ENCODE peak calls at places on chromosome 16, in six cellular contexts. W is gastrocnemius medialis; B is GM23338; G is body of pancreas; D is C1 segment of cervical spinal cord; H is activated naive CD4-positive, alpha-beta T cell. J is an unnamed sample.

GRCh38 chr16:87927195-87927562 is 9.2 kb downstream of the CA5A start:
- DNase-seq in W (no peak), B (peak), G (no peak), D (no peak), H (no peak), J (no peak)

GRCh38 chr16:69131167-69131748 is 1.1 kb downstream of the CHTF8 start:
- DNase-seq in W (no peak), B (peak), G (no peak), D (no peak), H (no peak), J (no peak)

GRCh38 chr16:68401871-68402747 is 46.2 kb downstream of the SMPD3 start:
- DNase-seq in W (no peak), B (no peak), G (no peak), D (no peak), H (no peak), J (no peak)

GRCh38 chr16:46801428-46802049 is 29.4 kb downstream of the C16orf87 start:
- DNase-seq in W (no peak), B (peak), G (no peak), D (no peak), H (no peak), J (no peak)

GRCh38 chr16:75996491-75996890 is 270.2 kb upstream of the CPHXL start:
- DNase-seq in W (no peak), B (no peak), G (no peak), D (no peak), H (no peak), J (no peak)

GRCh38 chr16:66849021-66849420 is 4.8 kb downstream of the CA7 start:
- DNase-seq in W (no peak), B (no peak), G (no peak), D (no peak), H (no peak), J (no peak)

GRCh38 chr16:68331879-68332410 is 21.1 kb downstream of the PRMT7 start:
- DNase-seq in W (no peak), B (no peak), G (no peak), D (no peak), H (no peak), J (no peak)

GRCh38 chr16:15658149-15658548 is 8.1 kb downstream of the NDE1 start:
- DNase-seq in W (no peak), B (peak), G (no peak), D (no peak), H (no peak), J (no peak)

GRCh38 chr16:64184156-64184555 is 937.7 kb downstream of the CDH11 start:
- DNase-seq in W (no peak), B (no peak), G (no peak), D (no peak), H (no peak), J (no peak)

GRCh38 chr16:54506691-54507090 is 220.1 kb upstream of the IRX3 start:
- DNase-seq in W (no peak), B (peak), G (no peak), D (no peak), H (no peak), J (no peak)

GRCh38 chr16:70770291-70770967 is 30.5 kb downstream of the VAC14 start:
- DNase-seq in W (no peak), B (no peak), G (no peak), D (no peak), H (no peak), J (no peak)

GRCh38 chr16:4839942-4840341 is 7.1 kb downstream of the GLYR1 start:
- DNase-seq in W (no peak), B (peak), G (no peak), D (no peak), H (no peak), J (no peak)

GRCh38 chr16:3070608-3071111 is 5.2 kb downstream of the IL32 start:
- DNase-seq in W (no peak), B (no peak), G (no peak), D (no peak), H (no peak), J (no peak)

GRCh38 chr16:48158296-48158695 is 2.5 kb upstream of the ABCC12 start:
- DNase-seq in W (no peak), B (no peak), G (no peak), D (no peak), H (no peak), J (no peak)

GRCh38 chr16:84489141-84489540 is 15.3 kb downstream of the MEAK7 start:
- DNase-seq in W (no peak), B (no peak), G (no peak), D (no peak), H (no peak), J (no peak)

GRCh38 chr16:12903325-12904040 is 2.1 kb downstream of the SHISA9 start:
- DNase-seq in W (no peak), B (peak), G (no peak), D (no peak), H (no peak), J (no peak)

GRCh38 chr16:4612977-4613635 is 1.6 kb downstream of the UBALD1 start:
- DNase-seq in W (no peak), B (peak), G (no peak), D (no peak), H (no peak), J (no peak)

GRCh38 chr16:11024333-11025053 is 80.1 kb downstream of the CLEC16A start:
- DNase-seq in W (no peak), B (no peak), G (no peak), D (no peak), H (no peak), J (no peak)

GRCh38 chr16:47888142-47888541 is 267.7 kb downstream of the ABCC12 start:
- DNase-seq in W (no peak), B (peak), G (no peak), D (no peak), H (no peak), J (no peak)

GRCh38 chr16:31265329-31266245 is 5.8 kb downstream of the ITGAM start:
- DNase-seq in W (no peak), B (peak), G (peak), D (no peak), H (no peak), J (peak)

GRCh38 chr16:17076121-17076757 is 394.5 kb downstream of the XYLT1 start:
- DNase-seq in W (no peak), B (no peak), G (no peak), D (no peak), H (no peak), J (no peak)

GRCh38 chr16:14650629-14651028 is 17.9 kb downstream of the BFAR start:
- DNase-seq in W (no peak), B (no peak), G (no peak), D (no peak), H (no peak), J (no peak)

GRCh38 chr16:87840462-87840978 is 28.8 kb downstream of the SLC7A5 start:
- DNase-seq in W (no peak), B (no peak), G (no peak), D (no peak), H (no peak), J (no peak)

GRCh38 chr16:10579965-10580918 is at the start of gene EMP2:
- DNase-seq in W (peak), B (peak), G (peak), D (peak), H (no peak), J (no peak)

GRCh38 chr16:48197294-48197693 is 41.5 kb upstream of the ABCC12 start:
- DNase-seq in W (no peak), B (no peak), G (no peak), D (no peak), H (no peak), J (no peak)

GRCh38 chr16:46748775-46749705 is 896 bp upstream of the MYLK3 start:
- DNase-seq in W (peak), B (no peak), G (no peak), D (no peak), H (no peak), J (no peak)

GRCh38 chr16:87432330-87432915 is 40.3 kb downstream of the MAP1LC3B start:
- DNase-seq in W (no peak), B (no peak), G (no peak), D (no peak), H (no peak), J (no peak)

GRCh38 chr16:4976079-4976478 is 17.9 kb downstream of the SEC14L5 start:
- DNase-seq in W (no peak), B (no peak), G (no peak), D (no peak), H (no peak), J (no peak)

GRCh38 chr16:65254144-65254543 is 132.3 kb upstream of the CDH11 start:
- DNase-seq in W (no peak), B (no peak), G (no peak), D (no peak), H (no peak), J (no peak)

GRCh38 chr16:89870440-89870839 is 3.0 kb upstream of the TCF25 start:
- DNase-seq in W (no peak), B (no peak), G (no peak), D (no peak), H (no peak), J (no peak)

GRCh38 chr16:89369266-89369895 is 121.0 kb downstream of the ANKRD11 start:
- DNase-seq in W (no peak), B (no peak), G (no peak), D (no peak), H (no peak), J (no peak)

GRCh38 chr16:25260416-25260815 is 2.8 kb upstream of the ZKSCAN2 start:
- DNase-seq in W (no peak), B (no peak), G (no peak), D (no peak), H (no peak), J (no peak)

GRCh38 chr16:50300942-50301625 is 34.7 kb downstream of the ADCY7 start:
- DNase-seq in W (no peak), B (no peak), G (no peak), D (no peak), H (no peak), J (no peak)

GRCh38 chr16:9957433-9957832 is 224.8 kb downstream of the GRIN2A start:
- DNase-seq in W (no peak), B (no peak), G (no peak), D (no peak), H (no peak), J (no peak)